ENCODE peak calls at places on chromosomes 12 and 14, in four cellular contexts. F is ovary, J is left lung, Y is astrocyte. X is an unnamed sample. For H3K4me1, the result is how much of the 10 kb centered on the place peaks cover.

GRCh38 chr12:51868821-51869489 is 18.9 kb upstream of the ANKRD33 start:
- DNase-seq in Y (no peak), J (no peak), F (peak), X (no peak)

GRCh38 chr14:104557086-104557485 is 22.5 kb upstream of the C14orf180 start:
- DNase-seq in Y (no peak), J (no peak), F (no peak), X (no peak)

GRCh38 chr12:130185455-130186100 is 23.3 kb downstream of the FZD10 start:
- DNase-seq in Y (no peak), J (no peak), F (no peak), X (no peak)

GRCh38 chr12:44223736-44224135 is 387.9 kb downstream of the TMEM117 start:
- DNase-seq in Y (no peak), J (no peak), F (no peak), X (no peak)

GRCh38 chr14:100330396-100330931 is 7.3 kb downstream of the SLC25A47 start:
- DNase-seq in F (no peak), J (no peak), Y (no peak), X (no peak)

GRCh38 chr12:120529641-120530314 is 820 bp upstream of the COQ5 start:
- DNase-seq in J (no peak), Y (peak), F (no peak), X (no peak)

GRCh38 chr14:24147761-24148428 is 597 bp downstream of the RNF31 start:
- DNase-seq in J (no peak), Y (no peak), F (no peak), X (no peak)

GRCh38 chr12:26828315-26828714 is 4.7 kb downstream of the ITPR2 start:
- DNase-seq in J (no peak), F (no peak), Y (no peak), X (no peak)

GRCh38 chr12:94165152-94165551 is 16.8 kb downstream of the PLXNC1 start:
- DNase-seq in J (no peak), F (no peak), Y (no peak), X (no peak)

GRCh38 chr12:40010899-40011774 is 94.7 kb downstream of the SLC2A13 start:
- DNase-seq in J (peak), F (no peak), Y (peak), X (no peak)

GRCh38 chr12:124442772-124443445 is 124.5 kb downstream of the NCOR2 start:
- DNase-seq in F (no peak), J (no peak), Y (peak), X (no peak)

GRCh38 chr12:56990648-56991318 is 15.6 kb downstream of the ZBTB39 start:
- DNase-seq in J (no peak), Y (no peak), F (no peak), X (peak)

GRCh38 chr12:98238513-98238912 is 276.9 kb upstream of the TMPO start:
- DNase-seq in J (no peak), F (no peak), Y (peak), X (no peak)

GRCh38 chr14:52902971-52903385 is 47.9 kb downstream of the FERMT2 start:
- DNase-seq in Y (peak), F (no peak), J (no peak), X (no peak)

GRCh38 chr14:23145794-23146422 is 26.9 kb upstream of the CEBPE start:
- DNase-seq in Y (no peak), F (no peak), J (no peak), X (no peak)

GRCh38 chr12:53564941-53565340 is 57.7 kb upstream of the NPFF start:
- DNase-seq in J (no peak), Y (no peak), F (no peak), X (no peak)

GRCh38 chr12:130800312-130800711 is 38.7 kb downstream of the STX2 start:
- DNase-seq in F (no peak), Y (no peak), J (no peak), X (no peak)

GRCh38 chr14:64137657-64138290 is 156.4 kb downstream of the ESR2 start:
- DNase-seq in J (no peak), Y (no peak), F (peak), X (no peak)

GRCh38 chr14:90087433-90087832 is 25.6 kb downstream of the KCNK13 start:
- DNase-seq in J (peak), F (no peak), Y (peak), X (no peak)

GRCh38 chr12:101746661-101747060 is 7.4 kb upstream of the SYCP3 start:
- DNase-seq in Y (no peak), F (no peak), J (no peak), X (no peak)

GRCh38 chr14:69005432-69006148 is 26.5 kb upstream of the ACTN1 start:
- DNase-seq in J (peak), Y (peak), F (peak), X (no peak)

GRCh38 chr14:67187210-67187609 is 2.0 kb upstream of the GARIN2 start:
- DNase-seq in F (no peak), J (no peak), Y (peak), X (no peak)

GRCh38 chr14:99412122-99413061 is 68.3 kb downstream of the SETD3 start:
- DNase-seq in J (no peak), Y (peak), F (no peak), X (no peak)

GRCh38 chr12:113246478-113247122 is 25.3 kb downstream of the TPCN1 start:
- DNase-seq in Y (no peak), F (peak), J (no peak), X (peak)

GRCh38 chr12:130227641-130228040 is 65.4 kb downstream of the FZD10 start:
- DNase-seq in Y (no peak), J (no peak), F (no peak), X (no peak)

GRCh38 chr14:22761734-22762133 is 4.8 kb upstream of the OXA1L start:
- DNase-seq in F (no peak), J (no peak), Y (no peak), X (no peak)

GRCh38 chr12:107929436-107929835 is 154.9 kb downstream of the ASCL4 start:
- DNase-seq in J (no peak), Y (peak), F (no peak), X (no peak)

GRCh38 chr14:96079066-96079465 is 39.9 kb downstream of the C14orf132 start:
- DNase-seq in F (no peak), Y (peak), J (peak), X (no peak)

GRCh38 chr14:100810861-100811461 is 15.0 kb upstream of the MEG3 start:
- DNase-seq in Y (peak), J (no peak), F (no peak), X (no peak)

GRCh38 chr14:50312734-50313054 is 570 bp downstream of the DMAC2L start:
- DNase-seq in J (no peak), F (no peak), Y (no peak), X (no peak)
- TF ChIP-seq CTCF in J (no peak), F (no peak), Y (no peak), X (no peak)

GRCh38 chr14:92973798-92974372 is 50.9 kb downstream of the CHGA start:
- DNase-seq in F (no peak), J (no peak), Y (no peak), X (peak)
- H3K27ac ChIP-seq in F (no peak), J (no peak), Y (no peak), X (no peak)

GRCh38 chr14:56138987-56139386 is 20.8 kb downstream of the PELI2 start:
- DNase-seq in Y (no peak), J (no peak), F (no peak), X (no peak)

GRCh38 chr14:56135668-56136067 is 17.5 kb downstream of the PELI2 start:
- DNase-seq in Y (no peak), F (no peak), J (no peak), X (no peak)

GRCh38 chr14:56137842-56138241 is 19.6 kb downstream of the PELI2 start:
- DNase-seq in J (no peak), Y (no peak), F (no peak), X (no peak)

GRCh38 chr14:56135001-56135400 is 16.8 kb downstream of the PELI2 start:
- DNase-seq in J (no peak), Y (no peak), F (no peak), X (no peak)

GRCh38 chr14:56136571-56137498 is 18.6 kb downstream of the PELI2 start:
- DNase-seq in Y (no peak), F (no peak), J (no peak), X (no peak)
- H3K4me1 ChIP-seq in Y (under half), F (under half), J (under half), X (under half)

GRCh38 chr14:31286456-31287293 is 79.1 kb upstream of the HECTD1 start:
- DNase-seq in J (no peak), Y (no peak), F (no peak), X (no peak)
- TF ChIP-seq CTCF in J (no peak), Y (peak), F (no peak), X (no peak)

GRCh38 chr12:79549531-79550271 is 141.1 kb downstream of the PAWR start:
- DNase-seq in J (no peak), F (no peak), Y (peak), X (no peak)

GRCh38 chr12:79546461-79547043 is 144.2 kb downstream of the PAWR start:
- DNase-seq in F (no peak), Y (peak), J (no peak), X (no peak)

GRCh38 chr12:79547044-79547734 is 143.6 kb downstream of the PAWR start:
- DNase-seq in Y (peak), J (no peak), F (no peak), X (no peak)

GRCh38 chr12:79548525-79548924 is 142.2 kb downstream of the PAWR start:
- DNase-seq in J (no peak), F (no peak), Y (no peak), X (no peak)

GRCh38 chr12:79547735-79548347 is 142.9 kb downstream of the PAWR start:
- DNase-seq in Y (peak), J (no peak), F (peak), X (no peak)
- H3K27ac ChIP-seq in Y (peak), J (peak), F (no peak), X (no peak)

GRCh38 chr12:14950982-14951746 is 10.2 kb downstream of the ARHGDIB start:
- DNase-seq in J (no peak), F (no peak), Y (no peak), X (no peak)

GRCh38 chr12:14954269-14954668 is 7.1 kb downstream of the ARHGDIB start:
- DNase-seq in F (no peak), Y (no peak), J (no peak), X (no peak)

GRCh38 chr12:14955876-14956811 is 5.3 kb downstream of the ARHGDIB start:
- DNase-seq in Y (no peak), J (no peak), F (no peak), X (no peak)

GRCh38 chr12:14952295-14952995 is 9.0 kb downstream of the ARHGDIB start:
- DNase-seq in Y (peak), J (no peak), F (no peak), X (peak)

DNA sequence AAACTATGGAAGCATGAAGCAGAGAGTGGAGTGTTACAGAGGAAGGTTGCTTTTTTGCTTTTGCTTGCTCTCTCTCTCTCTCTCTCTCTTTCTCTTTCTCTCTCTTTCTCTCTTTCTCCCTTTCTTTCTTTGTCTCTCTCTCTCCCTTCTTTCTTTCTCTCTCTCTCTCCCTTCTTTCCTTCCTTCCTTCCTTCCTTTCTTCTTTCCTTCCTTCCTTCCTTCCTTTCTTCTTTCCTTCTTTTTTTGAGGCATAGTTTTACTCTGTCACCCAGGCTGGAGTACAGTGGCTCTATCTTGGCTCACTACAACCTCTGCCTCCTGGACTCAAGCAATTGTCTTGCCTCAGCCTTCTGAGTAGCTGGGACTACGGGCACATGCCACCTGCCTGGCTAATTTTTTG is 7.6 kb downstream of the ARHGDIB start:
- DNase-seq in F (no peak), Y (no peak), J (no peak), X (no peak)
- H3K4me1 ChIP-seq in F (under half), Y (under half), J (under half), X (half or more)

GRCh38 chr12:49865782-49866135 is 22.9 kb upstream of the BCDIN3D start:
- DNase-seq in F (no peak), Y (no peak), J (no peak), X (peak)

GRCh38 chr12:49865109-49865781 is 22.3 kb upstream of the BCDIN3D start:
- DNase-seq in F (no peak), J (no peak), Y (no peak), X (peak)

GRCh38 chr12:49868449-49868848 is 25.5 kb upstream of the BCDIN3D start:
- DNase-seq in J (no peak), Y (no peak), F (peak), X (peak)

GRCh38 chr12:49867580-49868341 is 24.9 kb upstream of the BCDIN3D start:
- DNase-seq in J (no peak), F (no peak), Y (no peak), X (peak)

DNA sequence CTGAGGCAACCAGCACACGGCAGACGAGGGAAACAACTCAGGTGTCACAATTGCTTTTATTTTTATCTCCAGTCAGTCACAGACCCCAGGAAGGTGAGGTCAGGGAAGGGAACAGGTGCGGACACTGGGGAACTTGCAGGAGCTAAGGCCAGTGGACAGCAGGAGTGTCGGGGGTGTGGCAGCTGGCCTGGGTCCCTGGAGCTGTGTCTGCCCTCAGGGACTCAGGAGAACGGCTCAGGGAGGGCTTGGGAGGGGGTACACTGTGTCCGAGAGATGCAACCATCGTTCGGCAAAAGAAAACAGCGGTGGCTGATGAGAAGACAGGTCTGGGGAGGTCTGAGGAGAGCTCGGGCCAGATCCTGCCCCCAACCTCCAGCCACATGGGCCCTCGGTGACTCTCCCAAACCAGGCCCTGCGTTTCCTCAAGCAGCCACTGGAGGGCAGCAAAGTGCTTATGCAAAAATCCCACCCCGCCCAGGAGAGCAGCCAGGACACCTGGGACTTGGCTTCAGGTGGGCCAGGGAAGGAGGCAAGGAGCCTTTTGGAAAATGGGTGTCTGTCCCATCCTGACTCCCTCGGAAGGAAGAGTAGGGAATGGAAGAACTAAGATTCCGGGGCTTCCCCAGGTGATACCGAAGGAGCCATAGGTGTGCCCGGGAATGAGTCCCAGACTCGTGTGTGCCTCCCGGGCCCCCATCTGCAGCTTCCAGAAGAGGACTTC is 24.1 kb upstream of the BCDIN3D start:
- DNase-seq in Y (no peak), F (peak), J (peak), X (peak)
- TF ChIP-seq CTCF in Y (peak), F (peak), J (peak), X (peak)

GRCh38 chr14:51653096-51653814 is 1.5 kb downstream of the FRMD6 start:
- DNase-seq in Y (peak), F (no peak), J (no peak), X (no peak)
- H3K27ac ChIP-seq in Y (peak), F (no peak), J (peak), X (peak)